ENCODE peak calls at places on chromosomes 11 and 22, in eight cellular contexts. One of them, this sample, is unnamed.

GRCh38 chr11:130145328-130145812 is 14.2 kb upstream of the ST14 start:
- DNase-seq in testis: no peak
- DNase-seq in A549: no peak
- DNase-seq in Peyer's patch: no peak
- DNase-seq in right lobe of liver: no peak
- DNase-seq in K562: no peak
- DNase-seq in breast epithelium: no peak
- DNase-seq in heart left ventricle: no peak
- DNase-seq in this sample: no peak

GRCh38 chr22:43427296-43428004 is 15.6 kb downstream of the MPPED1 start:
- DNase-seq in testis: no peak
- DNase-seq in A549: no peak
- DNase-seq in Peyer's patch: no peak
- DNase-seq in right lobe of liver: no peak
- DNase-seq in K562: peak
- DNase-seq in breast epithelium: no peak
- DNase-seq in heart left ventricle: no peak
- DNase-seq in this sample: no peak

GRCh38 chr11:45144126-45145082 is 2.0 kb upstream of the PRDM11 start:
- DNase-seq in testis: peak
- DNase-seq in A549: no peak
- DNase-seq in Peyer's patch: peak
- DNase-seq in right lobe of liver: peak
- DNase-seq in K562: no peak
- DNase-seq in breast epithelium: no peak
- DNase-seq in heart left ventricle: no peak
- DNase-seq in this sample: no peak

GRCh38 chr11:129974672-129975071 is 28.0 kb downstream of the PRDM10 start:
- DNase-seq in testis: no peak
- DNase-seq in A549: no peak
- DNase-seq in Peyer's patch: no peak
- DNase-seq in right lobe of liver: no peak
- DNase-seq in K562: no peak
- DNase-seq in breast epithelium: no peak
- DNase-seq in heart left ventricle: no peak
- DNase-seq in this sample: no peak

GRCh38 chr11:132126973-132127900 is 756.8 kb downstream of the NTM start:
- DNase-seq in testis: peak
- DNase-seq in A549: no peak
- DNase-seq in Peyer's patch: peak
- DNase-seq in right lobe of liver: peak
- DNase-seq in K562: no peak
- DNase-seq in breast epithelium: no peak
- DNase-seq in heart left ventricle: peak
- DNase-seq in this sample: peak

GRCh38 chr11:64843971-64844329 is 503 bp downstream of the CDC42BPG start:
- DNase-seq in testis: no peak
- DNase-seq in A549: no peak
- DNase-seq in Peyer's patch: no peak
- DNase-seq in right lobe of liver: no peak
- DNase-seq in K562: no peak
- DNase-seq in breast epithelium: no peak
- DNase-seq in heart left ventricle: no peak
- DNase-seq in this sample: no peak

GRCh38 chr11:87778341-87778740 is 396.9 kb downstream of the RAB38 start:
- DNase-seq in testis: peak
- DNase-seq in A549: no peak
- DNase-seq in Peyer's patch: no peak
- DNase-seq in right lobe of liver: no peak
- DNase-seq in K562: no peak
- DNase-seq in breast epithelium: no peak
- DNase-seq in heart left ventricle: no peak
- DNase-seq in this sample: no peak

GRCh38 chr11:117832511-117832910 is 8.0 kb upstream of the FXYD2 start:
- DNase-seq in testis: peak
- DNase-seq in A549: no peak
- DNase-seq in Peyer's patch: no peak
- DNase-seq in right lobe of liver: no peak
- DNase-seq in K562: no peak
- DNase-seq in breast epithelium: no peak
- DNase-seq in heart left ventricle: peak
- DNase-seq in this sample: peak

GRCh38 chr11:46050065-46050464 is 71.2 kb downstream of the PHF21A start:
- DNase-seq in testis: peak
- DNase-seq in A549: no peak
- DNase-seq in Peyer's patch: no peak
- DNase-seq in right lobe of liver: no peak
- DNase-seq in K562: no peak
- DNase-seq in breast epithelium: no peak
- DNase-seq in heart left ventricle: no peak
- DNase-seq in this sample: peak

GRCh38 chr11:82494988-82495432 is 238.7 kb downstream of the FAM181B start:
- DNase-seq in testis: no peak
- DNase-seq in A549: no peak
- DNase-seq in Peyer's patch: no peak
- DNase-seq in right lobe of liver: no peak
- DNase-seq in K562: no peak
- DNase-seq in breast epithelium: no peak
- DNase-seq in heart left ventricle: no peak
- DNase-seq in this sample: no peak

GRCh38 chr11:107183963-107184362 is 165.7 kb upstream of the GUCY1A2 start:
- DNase-seq in testis: no peak
- DNase-seq in A549: no peak
- DNase-seq in Peyer's patch: no peak
- DNase-seq in right lobe of liver: no peak
- DNase-seq in K562: no peak
- DNase-seq in breast epithelium: no peak
- DNase-seq in heart left ventricle: no peak
- DNase-seq in this sample: no peak

DNA sequence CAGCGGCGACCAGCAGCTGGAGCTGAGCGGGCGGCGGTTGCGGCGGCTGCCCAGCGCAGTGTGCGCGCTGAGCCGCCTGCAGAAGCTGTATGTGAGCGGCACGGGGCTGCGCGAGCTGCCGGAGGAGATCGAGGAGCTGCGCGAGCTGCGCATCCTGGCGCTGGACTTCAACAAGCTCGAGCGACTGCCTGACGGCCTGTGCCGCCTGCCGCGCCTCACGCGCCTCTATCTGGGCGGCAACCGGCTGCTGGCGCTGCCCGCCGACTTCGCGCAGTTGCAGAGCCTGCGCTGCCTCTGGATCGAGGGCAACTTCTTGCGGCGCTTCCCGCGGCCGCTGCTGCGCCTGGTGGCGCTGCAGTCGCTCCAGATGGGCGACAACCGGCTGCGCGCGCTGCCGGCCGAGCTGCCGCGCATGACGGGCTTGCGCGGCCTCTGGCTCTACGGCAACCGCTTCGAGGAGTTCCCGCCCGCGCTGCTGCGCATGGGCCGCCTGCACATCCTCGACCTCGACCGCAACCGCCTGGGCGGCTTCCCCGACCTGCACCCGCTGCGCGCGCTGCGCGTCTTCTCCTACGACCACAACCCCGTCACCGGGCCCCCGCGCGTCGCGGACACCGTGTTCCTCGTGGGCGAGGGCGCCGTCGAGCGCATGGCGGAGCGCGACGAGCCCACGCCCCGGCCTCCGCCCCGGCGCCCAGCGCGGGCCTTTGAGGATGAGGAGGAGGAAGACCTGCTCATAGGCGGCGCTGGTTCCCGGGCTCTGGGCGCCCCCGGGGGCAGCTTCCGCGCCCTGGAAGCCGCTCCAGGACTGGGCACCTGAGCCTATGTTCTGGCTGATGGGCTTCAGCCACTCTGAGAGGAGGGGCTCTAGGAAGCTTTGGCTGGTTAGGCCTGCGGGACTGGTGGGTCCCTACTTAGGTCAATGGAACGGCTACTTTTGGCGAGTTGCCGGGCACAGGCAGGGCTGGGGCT is 795 bp downstream of the LRRC10B start:
- DNase-seq in testis: peak
- DNase-seq in A549: peak
- DNase-seq in Peyer's patch: peak
- DNase-seq in right lobe of liver: peak
- DNase-seq in K562: peak
- DNase-seq in breast epithelium: peak
- DNase-seq in heart left ventricle: peak
- DNase-seq in this sample: no peak
- H3K27ac ChIP-seq in testis: peak
- H3K27ac ChIP-seq in A549: no peak
- H3K27ac ChIP-seq in Peyer's patch: peak
- H3K27ac ChIP-seq in right lobe of liver: no peak
- H3K27ac ChIP-seq in K562: no peak
- H3K27ac ChIP-seq in breast epithelium: no peak
- H3K27ac ChIP-seq in heart left ventricle: peak
- H3K27ac ChIP-seq in this sample: peak

DNA sequence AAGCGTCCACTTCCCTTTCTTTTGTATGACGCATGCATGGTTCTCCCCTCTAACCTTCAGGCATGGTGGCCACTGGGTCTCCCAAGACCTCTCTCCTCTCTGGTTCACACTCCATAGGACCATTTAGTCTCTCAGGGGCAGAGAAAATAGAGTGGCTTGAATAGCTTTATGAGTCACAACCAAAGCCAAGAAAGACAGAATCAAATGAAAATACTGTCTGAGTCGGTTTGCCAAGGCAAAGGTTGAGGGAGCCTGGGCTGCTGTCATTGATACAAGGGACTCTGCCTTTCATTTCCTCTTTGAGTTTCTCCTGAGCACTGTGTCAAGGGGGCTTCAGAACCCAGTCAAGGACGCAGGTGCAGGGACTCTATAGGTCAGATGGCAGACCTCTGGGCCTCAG is 44.2 kb downstream of the TENM4 start:
- DNase-seq in testis: no peak
- DNase-seq in A549: no peak
- DNase-seq in Peyer's patch: no peak
- DNase-seq in right lobe of liver: no peak
- DNase-seq in K562: no peak
- DNase-seq in breast epithelium: no peak
- DNase-seq in heart left ventricle: no peak
- DNase-seq in this sample: no peak
- TF ChIP-seq CTCF in testis: no peak
- TF ChIP-seq CTCF in A549: no peak
- TF ChIP-seq CTCF in Peyer's patch: no peak
- TF ChIP-seq CTCF in right lobe of liver: no peak
- TF ChIP-seq CTCF in K562: no peak
- TF ChIP-seq CTCF in breast epithelium: no peak
- TF ChIP-seq CTCF in heart left ventricle: no peak
- TF ChIP-seq CTCF in this sample: no peak

GRCh38 chr22:30239421-30240405 is 6.8 kb downstream of the LIF start:
- DNase-seq in testis: no peak
- DNase-seq in A549: no peak
- DNase-seq in Peyer's patch: no peak
- DNase-seq in right lobe of liver: no peak
- DNase-seq in K562: no peak
- DNase-seq in breast epithelium: no peak
- DNase-seq in heart left ventricle: no peak
- DNase-seq in this sample: no peak
- TF ChIP-seq POLR2A in testis: no peak
- TF ChIP-seq POLR2A in A549: no peak
- TF ChIP-seq POLR2A in Peyer's patch: no peak
- TF ChIP-seq POLR2A in right lobe of liver: no peak
- TF ChIP-seq POLR2A in K562: no peak
- TF ChIP-seq POLR2A in breast epithelium: no peak
- TF ChIP-seq POLR2A in heart left ventricle: no peak
- TF ChIP-seq POLR2A in this sample: no peak

GRCh38 chr11:1451781-1452470 is 34.7 kb downstream of the MOB2 start:
- DNase-seq in testis: no peak
- DNase-seq in A549: no peak
- DNase-seq in Peyer's patch: no peak
- DNase-seq in right lobe of liver: no peak
- DNase-seq in K562: no peak
- DNase-seq in breast epithelium: no peak
- DNase-seq in heart left ventricle: no peak
- DNase-seq in this sample: no peak

GRCh38 chr11:1454576-1454975 is 32.0 kb downstream of the MOB2 start:
- DNase-seq in testis: no peak
- DNase-seq in A549: no peak
- DNase-seq in Peyer's patch: no peak
- DNase-seq in right lobe of liver: no peak
- DNase-seq in K562: no peak
- DNase-seq in breast epithelium: no peak
- DNase-seq in heart left ventricle: no peak
- DNase-seq in this sample: no peak

GRCh38 chr11:1455032-1455762 is 31.4 kb downstream of the MOB2 start:
- DNase-seq in testis: no peak
- DNase-seq in A549: no peak
- DNase-seq in Peyer's patch: no peak
- DNase-seq in right lobe of liver: no peak
- DNase-seq in K562: no peak
- DNase-seq in breast epithelium: no peak
- DNase-seq in heart left ventricle: no peak
- DNase-seq in this sample: no peak

GRCh38 chr11:1452744-1453143 is 33.8 kb downstream of the MOB2 start:
- DNase-seq in testis: no peak
- DNase-seq in A549: no peak
- DNase-seq in Peyer's patch: no peak
- DNase-seq in right lobe of liver: no peak
- DNase-seq in K562: no peak
- DNase-seq in breast epithelium: no peak
- DNase-seq in heart left ventricle: no peak
- DNase-seq in this sample: no peak

GRCh38 chr11:1453611-1454386 is 32.8 kb downstream of the MOB2 start:
- DNase-seq in testis: no peak
- DNase-seq in A549: no peak
- DNase-seq in Peyer's patch: peak
- DNase-seq in right lobe of liver: no peak
- DNase-seq in K562: peak
- DNase-seq in breast epithelium: no peak
- DNase-seq in heart left ventricle: peak
- DNase-seq in this sample: peak
- H3K27ac ChIP-seq in testis: no peak
- H3K27ac ChIP-seq in A549: no peak
- H3K27ac ChIP-seq in Peyer's patch: no peak
- H3K27ac ChIP-seq in right lobe of liver: no peak
- H3K27ac ChIP-seq in K562: no peak
- H3K27ac ChIP-seq in breast epithelium: no peak
- H3K27ac ChIP-seq in heart left ventricle: no peak
- H3K27ac ChIP-seq in this sample: no peak

DNA sequence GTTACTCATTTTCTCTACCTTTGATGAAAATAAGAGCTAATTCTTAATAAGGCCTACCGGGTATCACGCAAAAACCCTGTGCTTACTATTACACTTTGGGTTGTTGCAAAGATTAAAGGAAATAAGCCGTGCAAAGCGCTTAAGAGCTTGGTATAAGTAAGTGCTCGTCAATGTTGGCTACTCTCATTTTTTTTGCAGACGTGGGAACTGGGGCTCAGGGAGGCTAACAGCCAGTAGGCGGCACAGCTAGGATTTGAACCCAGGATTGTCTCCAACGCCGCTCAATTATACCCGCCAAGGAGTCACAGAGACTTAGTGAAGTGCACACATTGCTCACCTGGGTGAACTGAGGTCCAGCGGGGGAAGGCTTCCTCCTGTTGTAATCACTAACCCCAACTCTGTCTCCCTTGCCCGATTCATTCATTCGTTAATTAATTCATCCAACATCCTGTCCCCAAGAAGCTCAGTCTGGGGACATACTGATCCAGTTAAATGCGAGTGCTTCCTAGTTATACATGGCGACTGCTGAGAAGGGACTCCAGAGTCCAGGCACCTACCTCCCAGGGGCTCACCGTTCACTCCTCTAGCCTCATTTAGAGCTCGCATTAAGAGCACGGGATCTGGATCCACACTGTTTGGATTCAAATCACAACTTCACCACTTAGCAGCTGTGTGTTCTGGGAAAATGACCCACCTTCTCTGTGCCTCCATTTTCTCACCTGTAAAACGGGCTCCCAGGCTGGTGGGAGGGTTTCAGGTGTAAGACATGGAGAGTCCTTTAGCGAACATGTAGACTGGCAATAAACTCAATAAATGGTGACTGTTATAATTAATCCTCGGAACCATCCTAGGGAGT is 869 bp upstream of the MTFP1 start:
- DNase-seq in testis: no peak
- DNase-seq in A549: no peak
- DNase-seq in Peyer's patch: no peak
- DNase-seq in right lobe of liver: no peak
- DNase-seq in K562: no peak
- DNase-seq in breast epithelium: no peak
- DNase-seq in heart left ventricle: no peak
- DNase-seq in this sample: no peak
- TF ChIP-seq CTCF in testis: no peak
- TF ChIP-seq CTCF in A549: no peak
- TF ChIP-seq CTCF in Peyer's patch: no peak
- TF ChIP-seq CTCF in right lobe of liver: peak
- TF ChIP-seq CTCF in K562: peak
- TF ChIP-seq CTCF in breast epithelium: no peak
- TF ChIP-seq CTCF in heart left ventricle: no peak
- TF ChIP-seq CTCF in this sample: no peak

This sample was measured in uterus.